ENCODE peak calls at places on chromosomes 6 and 20, in eight cellular contexts. D is SW480; P is Ammon's horn; V is stimulated activated CD4-positive, alpha-beta T cell treated with anti-CD3 and anti-CD28 coated beads, Interleukin-4, amount 100 ng/mL, for 24 hours; R is PC-3; Q is T-helper 2 cell; Z is renal cortical epithelial cell; Y is osteocyte. C is an unnamed sample.

GRCh38 chr6:44016131-44016870 is 111.0 kb downstream of the MRPL14 start:
- DNase-seq in R (no peak), Q (no peak), D (no peak), P (no peak), V (no peak), Y (no peak), Z (no peak), C (no peak)

GRCh38 chr20:38125157-38126056 is 39.7 kb downstream of the TGM2 start:
- DNase-seq in R (peak), D (no peak), Y (peak), Z (peak), V (no peak), Q (no peak), P (no peak), C (no peak)

GRCh38 chr6:81138236-81138635 is 614.2 kb downstream of the TENT5A start:
- DNase-seq in D (no peak), V (no peak), Z (no peak), P (no peak), Y (no peak), R (peak), Q (no peak), C (no peak)

GRCh38 chr6:7691675-7692452 is 34.0 kb upstream of the BMP6 start:
- DNase-seq in Z (peak), R (peak), P (no peak), Q (no peak), D (peak), Y (no peak), V (no peak), C (peak)

GRCh38 chr20:37378785-37379598 is 33.1 kb downstream of the SRC start:
- DNase-seq in Y (no peak), Z (no peak), R (peak), V (no peak), D (no peak), P (no peak), Q (no peak), C (no peak)

GRCh38 chr6:151881231-151881630 is 73.7 kb downstream of the ESR1 start:
- DNase-seq in Q (no peak), V (no peak), Y (no peak), P (no peak), R (no peak), D (no peak), Z (no peak), C (no peak)

GRCh38 chr20:50436052-50436656 is 74.0 kb upstream of the PTPN1 start:
- DNase-seq in Z (no peak), R (no peak), Y (no peak), P (no peak), V (no peak), Q (no peak), D (no peak), C (no peak)

GRCh38 chr6:15033850-15034203 is 212.0 kb upstream of the JARID2 start:
- DNase-seq in V (no peak), R (no peak), Q (no peak), Y (no peak), D (no peak), P (no peak), Z (no peak), C (no peak)

GRCh38 chr6:11845664-11846577 is 67.3 kb upstream of the ADTRP start:
- DNase-seq in P (no peak), R (peak), Z (peak), V (no peak), D (no peak), Y (no peak), Q (no peak), C (no peak)

GRCh38 chr6:39452306-39452705 is 129.8 kb upstream of the KCNK16 start:
- DNase-seq in D (no peak), Y (no peak), R (peak), Q (no peak), Z (peak), P (peak), V (no peak), C (no peak)

GRCh38 chr6:130625825-130626500 is 201.2 kb upstream of the SMLR1 start:
- DNase-seq in V (no peak), R (peak), D (no peak), Z (peak), Y (no peak), P (no peak), Q (peak), C (no peak)

GRCh38 chr6:133939778-133940667 is 13.0 kb upstream of the TBPL1 start:
- DNase-seq in Q (no peak), D (no peak), R (peak), Y (no peak), Z (no peak), V (no peak), P (no peak), C (no peak)

GRCh38 chr20:64256282-64256947 is 867 bp downstream of the PCMTD2 start:
- DNase-seq in Z (peak), Y (no peak), D (no peak), P (no peak), Q (peak), V (no peak), R (no peak), C (no peak)

GRCh38 chr6:53090576-53090975 is 25.4 kb downstream of the FBXO9 start:
- DNase-seq in V (no peak), Q (no peak), D (no peak), P (no peak), Y (no peak), R (peak), Z (no peak), C (no peak)

GRCh38 chr6:138492113-138492512 is 7.2 kb downstream of the NHSL1 start:
- DNase-seq in P (no peak), D (no peak), Z (no peak), R (no peak), Y (no peak), Q (no peak), V (no peak), C (no peak)

GRCh38 chr6:170175644-170176620 is 114.9 kb downstream of the DLL1 start:
- DNase-seq in P (no peak), Y (peak), D (no peak), Q (no peak), Z (no peak), R (no peak), V (no peak), C (no peak)

GRCh38 chr6:77341058-77341986 is 122.0 kb downstream of the HTR1B start:
- DNase-seq in V (no peak), P (no peak), Z (no peak), D (no peak), Y (no peak), R (no peak), Q (no peak), C (no peak)

GRCh38 chr6:123091091-123091895 is 95.3 kb downstream of the CLVS2 start:
- DNase-seq in Q (no peak), D (no peak), V (no peak), P (peak), Y (no peak), R (peak), Z (peak), C (no peak)

GRCh38 chr20:38920411-38920810 is 5.8 kb upstream of the FAM83D start:
- DNase-seq in Y (no peak), V (no peak), Q (no peak), R (no peak), Z (no peak), D (no peak), P (no peak), C (no peak)

GRCh38 chr6:27889628-27890315 is 22.4 kb downstream of the OR2B2 start:
- DNase-seq in V (no peak), R (no peak), Q (peak), P (no peak), D (peak), Z (no peak), Y (no peak), C (no peak)

GRCh38 chr6:1726341-1726763 is 116.6 kb downstream of the FOXC1 start:
- DNase-seq in Y (no peak), Z (no peak), R (no peak), P (no peak), Q (no peak), D (peak), V (no peak), C (no peak)

GRCh38 chr6:97053643-97054411 is 129.3 kb downstream of the KLHL32 start:
- DNase-seq in R (peak), Q (no peak), Z (peak), V (no peak), D (peak), Y (no peak), P (no peak), C (no peak)

GRCh38 chr20:33280775-33281174 is 2.2 kb upstream of the BPIFB1 start:
- DNase-seq in D (no peak), V (no peak), R (no peak), P (no peak), Z (no peak), Y (no peak), Q (no peak), C (no peak)

GRCh38 chr6:54716869-54717268 is 129.7 kb upstream of the FAM83B start:
- DNase-seq in V (no peak), Z (no peak), Q (no peak), R (no peak), D (no peak), Y (no peak), P (no peak), C (no peak)

GRCh38 chr20:57952136-57952535 is 242.3 kb upstream of the PMEPA1 start:
- DNase-seq in D (no peak), R (no peak), Y (no peak), P (no peak), Z (no peak), V (no peak), Q (no peak), C (no peak)

GRCh38 chr6:53044071-53044470 is 21.1 kb upstream of the FBXO9 start:
- DNase-seq in P (no peak), Z (peak), D (no peak), Y (no peak), Q (no peak), V (no peak), R (no peak), C (no peak)

GRCh38 chr20:46767127-46767761 is 57.8 kb downstream of the SLC2A10 start:
- DNase-seq in R (peak), Q (peak), Z (peak), D (peak), V (peak), Y (no peak), P (no peak), C (peak)

GRCh38 chr6:110703906-110704594 is 111.2 kb downstream of the CDK19 start:
- DNase-seq in V (no peak), Q (no peak), D (no peak), R (peak), Z (peak), P (no peak), Y (no peak), C (peak)

GRCh38 chr6:116579143-116579542 is 7.8 kb downstream of the RWDD1 start:
- DNase-seq in Y (no peak), Z (no peak), V (no peak), Q (no peak), P (no peak), R (no peak), D (no peak), C (no peak)

GRCh38 chr6:140388141-140388802 is 1013.8 kb upstream of the CITED2 start:
- DNase-seq in Z (peak), P (no peak), V (no peak), D (no peak), Q (no peak), R (peak), Y (no peak), C (no peak)

GRCh38 chr6:123295672-123296071 is 299.6 kb downstream of the CLVS2 start:
- DNase-seq in R (no peak), Q (no peak), D (no peak), Z (no peak), V (no peak), Y (no peak), P (no peak), C (no peak)

GRCh38 chr6:31474871-31475286 is 23.1 kb upstream of the MICB start:
- DNase-seq in V (no peak), P (no peak), Q (no peak), Z (no peak), R (no peak), D (no peak), Y (peak), C (no peak)

GRCh38 chr20:13042458-13042794 is 33.7 kb downstream of the SPTLC3 start:
- DNase-seq in Z (no peak), D (no peak), P (no peak), R (no peak), Y (no peak), V (no peak), Q (no peak), C (no peak)

GRCh38 chr20:19888269-19888669 is 128.9 kb upstream of the NAA20 start:
- DNase-seq in Y (no peak), Z (peak), D (no peak), V (no peak), R (no peak), P (peak), Q (no peak), C (no peak)

GRCh38 chr20:37531856-37532255 is 4.2 kb upstream of the BLCAP start:
- DNase-seq in Q (no peak), D (no peak), R (no peak), V (no peak), Y (no peak), Z (no peak), P (no peak), C (no peak)

GRCh38 chr20:47258745-47259695 is 97.5 kb downstream of the ZMYND8 start:
- DNase-seq in D (peak), R (peak), Q (no peak), P (no peak), Z (peak), V (no peak), Y (no peak), C (no peak)

GRCh38 chr6:37940074-37940847 is 120.7 kb downstream of the ZFAND3 start:
- DNase-seq in D (no peak), Y (no peak), V (no peak), P (peak), Q (no peak), R (no peak), Z (peak), C (no peak)

C was measured in HuH-7.5.